ENCODE peak calls at places on chromosome 15, in nine cellular contexts. A is adrenal gland, T is PC-9, B is Calu3, Q is left ventricle myocardium inferior, F is NCI-H1105, Z is T1000, X is NT2/D1, C is erythroblast. I is an unnamed sample.

GRCh38 chr15:89179966-89180875 is 41.2 kb downstream of the RLBP1 start:
- DNase-seq in T (no peak), F (no peak), Z (peak), B (no peak), A (no peak), C (no peak), X (no peak), Q (no peak), I (no peak)

GRCh38 chr15:47586653-47587224 is 130.6 kb upstream of the SEMA6D start:
- DNase-seq in F (peak), B (no peak), T (no peak), Q (peak), A (no peak), Z (no peak), C (no peak), X (no peak), I (no peak)

GRCh38 chr15:89781891-89782618 is 5.9 kb downstream of the MESP2 start:
- DNase-seq in Z (peak), X (no peak), Q (no peak), T (peak), B (peak), A (peak), C (peak), F (no peak), I (no peak)

GRCh38 chr15:41968738-41969137 is 3.6 kb downstream of the EHD4 start:
- DNase-seq in X (no peak), Q (no peak), Z (no peak), T (no peak), C (no peak), A (no peak), F (no peak), B (no peak), I (no peak)

GRCh38 chr15:79071901-79072300 is 18.7 kb downstream of the RASGRF1 start:
- DNase-seq in F (no peak), B (no peak), T (no peak), C (no peak), Q (peak), A (no peak), Z (no peak), X (no peak), I (no peak)

GRCh38 chr15:64455951-64456350 is 4.4 kb upstream of the ZNF609 start:
- DNase-seq in B (no peak), Z (no peak), Q (no peak), T (no peak), F (no peak), X (no peak), A (peak), C (no peak), I (peak)

GRCh38 chr15:84400820-84401219 is 165.2 kb downstream of the GOLGA6L4 start:
- DNase-seq in B (no peak), X (no peak), A (no peak), Q (no peak), C (no peak), F (no peak), Z (no peak), T (no peak), I (no peak)

GRCh38 chr15:84398763-84399701 is 163.5 kb downstream of the GOLGA6L4 start:
- DNase-seq in B (no peak), Q (no peak), X (no peak), A (no peak), Z (no peak), F (no peak), T (no peak), C (no peak), I (peak)

GRCh38 chr15:70347766-70348558 is 250.2 kb upstream of the TLE3 start:
- DNase-seq in Z (no peak), Q (no peak), X (no peak), B (no peak), C (no peak), F (no peak), A (no peak), T (no peak), I (no peak)